ENCODE peak calls at places on chromosomes 6 and 20, in eight cellular contexts. One of them, this sample, is unnamed.

GRCh38 chr6:144534123-144534676 is 249.1 kb downstream of the UTRN start:
- DNase-seq in right atrium auricular region: no peak
- DNase-seq in A673: no peak
- DNase-seq in GM23338: no peak
- DNase-seq in colonic mucosa: no peak
- DNase-seq in neuronal stem cell: no peak
- DNase-seq in cardiac muscle cell: no peak
- DNase-seq in heart left ventricle: no peak
- DNase-seq in this sample: no peak

GRCh38 chr6:165552248-165552736 is 110.7 kb downstream of the PDE10A start:
- DNase-seq in right atrium auricular region: no peak
- DNase-seq in A673: no peak
- DNase-seq in GM23338: peak; percentile 15
- DNase-seq in colonic mucosa: no peak
- DNase-seq in neuronal stem cell: no peak
- DNase-seq in cardiac muscle cell: no peak
- DNase-seq in heart left ventricle: no peak
- DNase-seq in this sample: no peak

GRCh38 chr6:100465701-100466409 is 1.1 kb upstream of the SIM1 start:
- DNase-seq in right atrium auricular region: no peak
- DNase-seq in A673: no peak
- DNase-seq in GM23338: peak; percentile 25
- DNase-seq in colonic mucosa: no peak
- DNase-seq in neuronal stem cell: peak; percentile 47
- DNase-seq in cardiac muscle cell: no peak
- DNase-seq in heart left ventricle: no peak
- DNase-seq in this sample: no peak

GRCh38 chr6:25359191-25359861 is 80.2 kb downstream of the CARMIL1 start:
- DNase-seq in right atrium auricular region: peak; percentile 75
- DNase-seq in A673: peak; percentile 34
- DNase-seq in GM23338: peak; percentile 33
- DNase-seq in colonic mucosa: no peak
- DNase-seq in neuronal stem cell: peak; percentile 6
- DNase-seq in cardiac muscle cell: peak; percentile 63
- DNase-seq in heart left ventricle: no peak
- DNase-seq in this sample: peak; percentile 33

GRCh38 chr6:149924206-149924932 is 1.4 kb upstream of the RAET1G start:
- DNase-seq in right atrium auricular region: peak; percentile 53
- DNase-seq in A673: no peak
- DNase-seq in GM23338: no peak
- DNase-seq in colonic mucosa: no peak
- DNase-seq in neuronal stem cell: no peak
- DNase-seq in cardiac muscle cell: no peak
- DNase-seq in heart left ventricle: no peak
- DNase-seq in this sample: no peak

GRCh38 chr6:35417979-35418661 is 34.0 kb upstream of the FANCE start:
- DNase-seq in right atrium auricular region: no peak
- DNase-seq in A673: no peak
- DNase-seq in GM23338: no peak
- DNase-seq in colonic mucosa: peak; percentile 74
- DNase-seq in neuronal stem cell: no peak
- DNase-seq in cardiac muscle cell: no peak
- DNase-seq in heart left ventricle: peak; percentile 35
- DNase-seq in this sample: no peak

GRCh38 chr20:45445805-45446562 is 23.6 kb upstream of the WFDC2 start:
- DNase-seq in right atrium auricular region: no peak
- DNase-seq in A673: peak; percentile 55
- DNase-seq in GM23338: peak; percentile 75
- DNase-seq in colonic mucosa: peak; percentile 56
- DNase-seq in neuronal stem cell: no peak
- DNase-seq in cardiac muscle cell: peak; percentile 28
- DNase-seq in heart left ventricle: no peak
- DNase-seq in this sample: no peak

GRCh38 chr20:31872406-31872805 is 2.0 kb downstream of the TTLL9 start:
- DNase-seq in right atrium auricular region: no peak
- DNase-seq in A673: no peak
- DNase-seq in GM23338: no peak
- DNase-seq in colonic mucosa: no peak
- DNase-seq in neuronal stem cell: no peak
- DNase-seq in cardiac muscle cell: no peak
- DNase-seq in heart left ventricle: no peak
- DNase-seq in this sample: no peak

GRCh38 chr6:52664185-52664990 is 6.5 kb upstream of the TMEM14A start:
- DNase-seq in right atrium auricular region: peak; percentile 95
- DNase-seq in A673: peak; percentile 97
- DNase-seq in GM23338: peak; percentile 98
- DNase-seq in colonic mucosa: peak; percentile 95
- DNase-seq in neuronal stem cell: peak; percentile 90
- DNase-seq in cardiac muscle cell: peak; percentile 97
- DNase-seq in heart left ventricle: peak; percentile 95
- DNase-seq in this sample: peak; percentile 92

GRCh38 chr6:54525731-54526130 is 217.5 kb downstream of the TINAG start:
- DNase-seq in right atrium auricular region: no peak
- DNase-seq in A673: peak; percentile 1
- DNase-seq in GM23338: no peak
- DNase-seq in colonic mucosa: no peak
- DNase-seq in neuronal stem cell: no peak
- DNase-seq in cardiac muscle cell: no peak
- DNase-seq in heart left ventricle: no peak
- DNase-seq in this sample: no peak

GRCh38 chr20:44979090-44979621 is 12.8 kb downstream of the STK4 start:
- DNase-seq in right atrium auricular region: no peak
- DNase-seq in A673: no peak
- DNase-seq in GM23338: no peak
- DNase-seq in colonic mucosa: peak; percentile 53
- DNase-seq in neuronal stem cell: no peak
- DNase-seq in cardiac muscle cell: no peak
- DNase-seq in heart left ventricle: no peak
- DNase-seq in this sample: no peak

GRCh38 chr6:168662301-168662936 is 221.4 kb downstream of the SMOC2 start:
- DNase-seq in right atrium auricular region: no peak
- DNase-seq in A673: no peak
- DNase-seq in GM23338: no peak
- DNase-seq in colonic mucosa: no peak
- DNase-seq in neuronal stem cell: no peak
- DNase-seq in cardiac muscle cell: no peak
- DNase-seq in heart left ventricle: no peak
- DNase-seq in this sample: no peak

GRCh38 chr6:159695984-159696383 is 2.9 kb upstream of the SOD2 start:
- DNase-seq in right atrium auricular region: no peak
- DNase-seq in A673: no peak
- DNase-seq in GM23338: no peak
- DNase-seq in colonic mucosa: no peak
- DNase-seq in neuronal stem cell: no peak
- DNase-seq in cardiac muscle cell: no peak
- DNase-seq in heart left ventricle: no peak
- DNase-seq in this sample: no peak

GRCh38 chr6:166683477-166683876 is 56.4 kb upstream of the RPS6KA2 start:
- DNase-seq in right atrium auricular region: no peak
- DNase-seq in A673: no peak
- DNase-seq in GM23338: no peak
- DNase-seq in colonic mucosa: no peak
- DNase-seq in neuronal stem cell: no peak
- DNase-seq in cardiac muscle cell: no peak
- DNase-seq in heart left ventricle: no peak
- DNase-seq in this sample: no peak

GRCh38 chr20:12173333-12173732 is 255.6 kb downstream of the BTBD3 start:
- DNase-seq in right atrium auricular region: no peak
- DNase-seq in A673: no peak
- DNase-seq in GM23338: no peak
- DNase-seq in colonic mucosa: no peak
- DNase-seq in neuronal stem cell: no peak
- DNase-seq in cardiac muscle cell: peak; percentile 26
- DNase-seq in heart left ventricle: no peak
- DNase-seq in this sample: no peak

GRCh38 chr6:34289137-34289536 is 40.3 kb upstream of the SMIM29 start:
- DNase-seq in right atrium auricular region: peak; percentile 26
- DNase-seq in A673: no peak
- DNase-seq in GM23338: no peak
- DNase-seq in colonic mucosa: no peak
- DNase-seq in neuronal stem cell: no peak
- DNase-seq in cardiac muscle cell: no peak
- DNase-seq in heart left ventricle: no peak
- DNase-seq in this sample: no peak

GRCh38 chr20:41717464-41717863 is 99.3 kb upstream of the CHD6 start:
- DNase-seq in right atrium auricular region: no peak
- DNase-seq in A673: peak; percentile 61
- DNase-seq in GM23338: no peak
- DNase-seq in colonic mucosa: no peak
- DNase-seq in neuronal stem cell: no peak
- DNase-seq in cardiac muscle cell: no peak
- DNase-seq in heart left ventricle: no peak
- DNase-seq in this sample: no peak

GRCh38 chr6:167782698-167783517 is 43.8 kb upstream of the AFDN start:
- DNase-seq in right atrium auricular region: no peak
- DNase-seq in A673: peak; percentile 71
- DNase-seq in GM23338: no peak
- DNase-seq in colonic mucosa: no peak
- DNase-seq in neuronal stem cell: no peak
- DNase-seq in cardiac muscle cell: no peak
- DNase-seq in heart left ventricle: no peak
- DNase-seq in this sample: no peak

GRCh38 chr6:152529364-152529763 is 107.8 kb downstream of the SYNE1 start:
- DNase-seq in right atrium auricular region: no peak
- DNase-seq in A673: no peak
- DNase-seq in GM23338: no peak
- DNase-seq in colonic mucosa: no peak
- DNase-seq in neuronal stem cell: no peak
- DNase-seq in cardiac muscle cell: no peak
- DNase-seq in heart left ventricle: no peak
- DNase-seq in this sample: no peak

GRCh38 chr20:34604980-34605788 is 46.7 kb downstream of the MAP1LC3A start:
- DNase-seq in right atrium auricular region: no peak
- DNase-seq in A673: no peak
- DNase-seq in GM23338: no peak
- DNase-seq in colonic mucosa: no peak
- DNase-seq in neuronal stem cell: no peak
- DNase-seq in cardiac muscle cell: no peak
- DNase-seq in heart left ventricle: no peak
- DNase-seq in this sample: no peak

GRCh38 chr20:47181056-47181862 is 175.2 kb downstream of the ZMYND8 start:
- DNase-seq in right atrium auricular region: no peak
- DNase-seq in A673: peak; percentile 65
- DNase-seq in GM23338: peak; percentile 83
- DNase-seq in colonic mucosa: peak; percentile 41
- DNase-seq in neuronal stem cell: no peak
- DNase-seq in cardiac muscle cell: no peak
- DNase-seq in heart left ventricle: no peak
- DNase-seq in this sample: no peak

DNA sequence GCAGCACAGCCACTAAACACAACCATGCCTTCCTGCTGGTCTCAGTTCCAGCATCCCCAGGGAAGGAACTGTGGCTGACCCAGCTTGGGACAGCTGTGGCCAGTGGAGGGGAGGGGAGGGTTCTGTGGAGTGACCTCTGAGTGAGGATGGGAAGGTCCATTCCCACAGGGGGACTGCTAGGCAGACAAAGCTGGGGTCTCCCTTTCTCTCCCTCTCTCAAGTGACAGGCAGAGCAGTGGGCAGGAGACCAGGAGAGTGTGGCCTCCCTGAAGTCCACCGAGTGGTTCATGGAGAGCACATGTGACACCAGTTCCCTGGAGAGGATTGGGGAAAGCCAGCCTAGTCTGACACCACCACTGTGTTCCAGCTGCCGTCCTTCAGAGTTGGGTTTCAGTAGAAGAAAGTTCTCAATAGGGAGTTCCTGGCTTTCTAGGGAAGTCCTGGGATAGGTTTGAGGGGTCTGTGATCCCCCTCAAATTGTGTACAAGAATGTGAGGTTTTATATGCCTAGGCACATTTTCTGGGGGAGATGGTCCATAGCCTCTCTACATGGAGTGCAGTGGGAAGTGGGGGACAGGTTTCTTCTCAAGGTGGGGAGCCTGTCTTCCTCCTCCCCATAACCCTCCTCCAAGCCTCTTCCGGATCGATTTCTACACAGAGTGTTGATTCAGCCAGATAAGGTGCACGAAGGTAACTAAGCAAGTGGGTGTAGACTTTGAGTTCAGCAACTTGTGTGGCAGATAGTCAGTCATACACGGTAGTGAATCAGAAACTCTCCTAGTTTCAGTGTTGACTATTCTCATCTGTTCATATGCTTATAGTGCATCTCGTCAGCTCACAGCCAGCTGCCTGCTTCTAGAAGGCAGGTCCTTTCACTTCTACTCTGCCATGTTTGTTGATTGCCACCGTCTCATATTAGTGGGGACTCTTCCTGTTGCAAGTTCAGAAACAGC is 18.9 kb downstream of the MANBAL start:
- DNase-seq in right atrium auricular region: no peak
- DNase-seq in A673: no peak
- DNase-seq in GM23338: no peak
- DNase-seq in colonic mucosa: no peak
- DNase-seq in neuronal stem cell: no peak
- DNase-seq in cardiac muscle cell: no peak
- DNase-seq in heart left ventricle: no peak
- DNase-seq in this sample: peak; percentile 29
- H3K4me3 ChIP-seq in right atrium auricular region: no peak overlapping the region
- H3K4me3 ChIP-seq in A673: no peak overlapping the region
- H3K4me3 ChIP-seq in GM23338: no peak overlapping the region
- H3K4me3 ChIP-seq in colonic mucosa: no peak overlapping the region
- H3K4me3 ChIP-seq in neuronal stem cell: no peak overlapping the region
- H3K4me3 ChIP-seq in cardiac muscle cell: no peak overlapping the region
- H3K4me3 ChIP-seq in heart left ventricle: no peak overlapping the region
- H3K4me3 ChIP-seq in this sample: no peak overlapping the region

GRCh38 chr20:63810730-63811490 is 20.2 kb downstream of the ZBTB46 start:
- DNase-seq in right atrium auricular region: no peak
- DNase-seq in A673: no peak
- DNase-seq in GM23338: no peak
- DNase-seq in colonic mucosa: no peak
- DNase-seq in neuronal stem cell: no peak
- DNase-seq in cardiac muscle cell: no peak
- DNase-seq in heart left ventricle: no peak
- DNase-seq in this sample: no peak
- H3K27ac ChIP-seq in right atrium auricular region: peak overlapping the region; percentile 20
- H3K27ac ChIP-seq in A673: no peak overlapping the region
- H3K27ac ChIP-seq in GM23338: peak overlapping the region; percentile 26
- H3K27ac ChIP-seq in colonic mucosa: no peak overlapping the region
- H3K27ac ChIP-seq in neuronal stem cell: no peak overlapping the region
- H3K27ac ChIP-seq in cardiac muscle cell: peak overlapping the region; percentile 2
- H3K27ac ChIP-seq in heart left ventricle: peak overlapping the region; percentile 22
- H3K27ac ChIP-seq in this sample: peak overlapping the region; percentile 22

GRCh38 chr20:20369353-20370086 is 1.6 kb downstream of the INSM1 start:
- DNase-seq in right atrium auricular region: no peak
- DNase-seq in A673: no peak
- DNase-seq in GM23338: peak; percentile 72
- DNase-seq in colonic mucosa: peak; percentile 52
- DNase-seq in neuronal stem cell: no peak
- DNase-seq in cardiac muscle cell: peak; percentile 5
- DNase-seq in heart left ventricle: no peak
- DNase-seq in this sample: no peak
- H3K4me3 ChIP-seq in right atrium auricular region: no peak overlapping the region
- H3K4me3 ChIP-seq in A673: peak overlapping the region; percentile 31
- H3K4me3 ChIP-seq in GM23338: peak overlapping the region; percentile 67
- H3K4me3 ChIP-seq in colonic mucosa: no peak overlapping the region
- H3K4me3 ChIP-seq in neuronal stem cell: peak overlapping the region; percentile 51
- H3K4me3 ChIP-seq in cardiac muscle cell: peak overlapping the region; percentile 30
- H3K4me3 ChIP-seq in heart left ventricle: no peak overlapping the region
- H3K4me3 ChIP-seq in this sample: peak overlapping the region; percentile 30

DNA sequence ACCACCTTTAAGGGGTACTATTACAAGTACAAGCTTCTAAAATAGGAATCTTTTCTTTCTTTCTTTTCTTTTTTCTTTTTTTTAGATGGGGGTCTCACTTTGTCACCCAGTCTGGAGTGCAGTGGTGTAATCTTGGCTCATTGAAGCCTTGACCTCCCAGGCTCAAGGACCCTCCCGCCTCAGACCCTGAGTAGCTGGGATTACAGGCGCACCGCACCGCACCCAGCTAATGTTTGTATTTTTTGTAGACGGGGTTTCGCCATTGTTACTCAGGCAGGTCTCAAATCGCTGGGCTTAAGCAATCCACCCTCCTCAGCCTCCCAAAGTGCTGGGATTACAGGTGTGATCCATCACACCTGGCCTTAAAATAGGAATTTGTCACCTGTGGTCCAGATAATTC is 19.8 kb upstream of the SYNJ2 start:
- DNase-seq in right atrium auricular region: no peak
- DNase-seq in A673: no peak
- DNase-seq in GM23338: no peak
- DNase-seq in colonic mucosa: no peak
- DNase-seq in neuronal stem cell: no peak
- DNase-seq in cardiac muscle cell: no peak
- DNase-seq in heart left ventricle: no peak
- DNase-seq in this sample: no peak
- H3K27ac ChIP-seq in right atrium auricular region: no peak overlapping the region
- H3K27ac ChIP-seq in A673: no peak overlapping the region
- H3K27ac ChIP-seq in GM23338: no peak overlapping the region
- H3K27ac ChIP-seq in colonic mucosa: no peak overlapping the region
- H3K27ac ChIP-seq in neuronal stem cell: no peak overlapping the region
- H3K27ac ChIP-seq in cardiac muscle cell: no peak overlapping the region
- H3K27ac ChIP-seq in heart left ventricle: no peak overlapping the region
- H3K27ac ChIP-seq in this sample: no peak overlapping the region